ENCODE peak calls at places on chromosomes 1 and 21, in nine cellular contexts. U, D, M, J, Z, S, A, T and K are unnamed samples. For H3K4me1 and H3K9me3, the result is how much of the 10 kb centered on the place peaks cover.

GRCh38 chr1:2946291-2946690 is 75.0 kb upstream of the ACTRT2 start:
- DNase-seq in U (no peak), D (no peak), M (no peak), J (peak), Z (no peak), S (no peak), A (no peak), T (no peak), K (no peak)

GRCh38 chr1:108670131-108670773 is 9.4 kb upstream of the HENMT1 start:
- DNase-seq in U (no peak), D (no peak), M (no peak), J (no peak), Z (no peak), S (no peak), A (no peak), T (no peak), K (no peak)

GRCh38 chr1:184806296-184806721 is 51.7 kb upstream of the EDEM3 start:
- DNase-seq in U (no peak), D (no peak), M (no peak), J (no peak), Z (no peak), S (no peak), A (no peak), T (no peak), K (no peak)

GRCh38 chr1:147627435-147628110 is 42.8 kb downstream of the ACP6 start:
- DNase-seq in U (peak), D (peak), M (peak), J (peak), Z (no peak), S (peak), A (peak), T (peak), K (peak)

GRCh38 chr1:185400057-185400456 is 83.0 kb upstream of the IVNS1ABP start:
- DNase-seq in U (no peak), D (no peak), M (no peak), J (no peak), Z (no peak), S (no peak), A (no peak), T (peak), K (no peak)

GRCh38 chr1:111937147-111937725 is 52.2 kb downstream of the KCND3 start:
- DNase-seq in U (no peak), D (no peak), M (peak), J (no peak), Z (no peak), S (no peak), A (peak), T (no peak), K (no peak)

GRCh38 chr1:95309031-95309459 is 75.0 kb downstream of the RWDD3 start:
- DNase-seq in U (peak), D (peak), M (peak), J (no peak), Z (peak), S (no peak), A (peak), T (peak), K (no peak)

GRCh38 chr1:214966366-214966765 is 116.2 kb upstream of the KCNK2 start:
- DNase-seq in U (no peak), D (no peak), M (no peak), J (peak), Z (no peak), S (peak), A (no peak), T (no peak), K (no peak)

GRCh38 chr1:173149887-173150286 is 57.2 kb downstream of the TNFSF4 start:
- DNase-seq in U (no peak), D (no peak), M (no peak), J (no peak), Z (no peak), S (no peak), A (no peak), T (peak), K (no peak)

GRCh38 chr1:157403203-157403602 is 149.1 kb downstream of the FCRL5 start:
- DNase-seq in U (peak), D (peak), M (no peak), J (no peak), Z (no peak), S (no peak), A (peak), T (peak), K (no peak)

GRCh38 chr1:41840592-41841246 is 78.0 kb downstream of the HIVEP3 start:
- DNase-seq in U (peak), D (no peak), M (no peak), J (no peak), Z (peak), S (peak), A (no peak), T (peak), K (no peak)

GRCh38 chr1:90963651-90964050 is 58.2 kb downstream of the ZNF644 start:
- DNase-seq in U (no peak), D (no peak), M (no peak), J (no peak), Z (no peak), S (no peak), A (no peak), T (no peak), K (no peak)

GRCh38 chr1:20530901-20531300 is 21.5 kb upstream of the FAM43B start:
- DNase-seq in U (no peak), D (no peak), M (no peak), J (no peak), Z (peak), S (no peak), A (no peak), T (peak), K (no peak)

GRCh38 chr1:162973381-162973795 is 95.8 kb upstream of the RGS4 start:
- DNase-seq in U (no peak), D (no peak), M (no peak), J (no peak), Z (no peak), S (no peak), A (no peak), T (peak), K (no peak)

GRCh38 chr1:116345830-116346229 is 27.2 kb upstream of the ATP1A1 start:
- DNase-seq in U (no peak), D (no peak), M (no peak), J (no peak), Z (no peak), S (peak), A (no peak), T (no peak), K (peak)

GRCh38 chr1:101567582-101568189 is 330.9 kb downstream of the S1PR1 start:
- DNase-seq in U (peak), D (peak), M (peak), J (no peak), Z (no peak), S (peak), A (peak), T (peak), K (peak)

GRCh38 chr1:245997471-245998258 is 509.4 kb downstream of the SMYD3 start:
- DNase-seq in U (no peak), D (no peak), M (peak), J (no peak), Z (no peak), S (peak), A (no peak), T (peak), K (no peak)

GRCh38 chr1:232891116-232891515 is 59.3 kb upstream of the NTPCR start:
- DNase-seq in U (no peak), D (no peak), M (no peak), J (no peak), Z (no peak), S (no peak), A (no peak), T (peak), K (no peak)

GRCh38 chr21:44985441-44986401 is 45.9 kb downstream of the SLX9 start:
- DNase-seq in U (no peak), D (no peak), M (peak), J (peak), Z (no peak), S (no peak), A (peak), T (no peak), K (no peak)

GRCh38 chr1:35452086-35452485 is 105.1 kb downstream of the KIAA0319L start:
- DNase-seq in U (no peak), D (no peak), M (no peak), J (peak), Z (peak), S (peak), A (no peak), T (no peak), K (no peak)

GRCh38 chr1:38885092-38885491 is 3.7 kb upstream of the GJA9 start:
- DNase-seq in U (no peak), D (no peak), M (no peak), J (no peak), Z (no peak), S (no peak), A (no peak), T (no peak), K (no peak)

GRCh38 chr1:154966111-154966510 is 4.4 kb downstream of the SHC1 start:
- DNase-seq in U (no peak), D (no peak), M (no peak), J (no peak), Z (no peak), S (no peak), A (no peak), T (no peak), K (no peak)

GRCh38 chr1:17908945-17909344 is 153.8 kb downstream of the ACTL8 start:
- DNase-seq in U (no peak), D (no peak), M (no peak), J (no peak), Z (no peak), S (no peak), A (peak), T (no peak), K (no peak)

GRCh38 chr1:234638832-234639799 is 29.1 kb upstream of the IRF2BP2 start:
- DNase-seq in U (no peak), D (no peak), M (peak), J (no peak), Z (peak), S (no peak), A (no peak), T (peak), K (no peak)

GRCh38 chr21:34582506-34583150 is 32.3 kb downstream of the RCAN1 start:
- DNase-seq in U (no peak), D (no peak), M (no peak), J (no peak), Z (peak), S (no peak), A (peak), T (peak), K (no peak)

GRCh38 chr1:96472471-96472870 is 249.1 kb upstream of the PTBP2 start:
- DNase-seq in U (no peak), D (no peak), M (no peak), J (no peak), Z (no peak), S (no peak), A (no peak), T (peak), K (no peak)

GRCh38 chr1:151537112-151537511 is 3.0 kb upstream of the TUFT1 start:
- DNase-seq in U (no peak), D (no peak), M (no peak), J (no peak), Z (peak), S (no peak), A (no peak), T (peak), K (no peak)

GRCh38 chr1:23475134-23475628 is 8.8 kb downstream of the ASAP3 start:
- DNase-seq in U (no peak), D (no peak), M (no peak), J (no peak), Z (peak), S (peak), A (no peak), T (peak), K (no peak)

GRCh38 chr1:40980453-40981121 is 1.1 kb downstream of the CTPS1 start:
- DNase-seq in U (no peak), D (peak), M (peak), J (no peak), Z (peak), S (no peak), A (peak), T (peak), K (peak)

GRCh38 chr1:19179597-19180271 is 30.3 kb downstream of the UBR4 start:
- DNase-seq in U (peak), D (no peak), M (peak), J (no peak), Z (no peak), S (peak), A (no peak), T (no peak), K (no peak)

GRCh38 chr1:239593527-239593926 is 207.2 kb downstream of the CHRM3 start:
- DNase-seq in U (no peak), D (no peak), M (no peak), J (no peak), Z (no peak), S (no peak), A (no peak), T (no peak), K (no peak)

GRCh38 chr1:218813247-218813646 is 360.4 kb upstream of the LYPLAL1 start:
- DNase-seq in U (no peak), D (no peak), M (no peak), J (no peak), Z (no peak), S (no peak), A (no peak), T (peak), K (no peak)

GRCh38 chr21:38223893-38224540 is 32.8 kb upstream of the KCNJ15 start:
- DNase-seq in U (peak), D (no peak), M (no peak), J (no peak), Z (no peak), S (no peak), A (peak), T (peak), K (no peak)

GRCh38 chr1:113986802-113987201 is 7.5 kb downstream of the OLFML3 start:
- DNase-seq in U (no peak), D (no peak), M (no peak), J (no peak), Z (no peak), S (no peak), A (no peak), T (no peak), K (no peak)

DNA sequence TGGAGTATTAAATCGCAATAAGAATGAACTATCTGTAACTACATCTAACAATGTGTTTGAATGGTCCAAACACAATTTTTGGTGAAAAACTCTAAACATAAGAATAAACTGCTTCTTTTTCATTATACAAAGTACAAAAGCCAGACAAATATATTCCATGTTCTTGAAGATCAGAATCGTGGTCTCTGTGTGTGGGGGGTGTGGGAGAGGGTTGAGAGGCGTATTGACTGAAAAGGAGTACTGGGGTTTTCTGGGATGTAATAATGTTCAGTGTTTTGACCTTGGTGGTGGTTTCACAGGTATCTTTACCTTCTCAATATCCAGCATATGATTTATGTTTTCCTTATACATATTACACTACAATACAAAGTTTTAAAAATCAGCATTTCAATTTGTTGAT is 764 bp upstream of the CFH start:
- DNase-seq in U (no peak), D (no peak), M (no peak), J (no peak), Z (no peak), S (no peak), A (no peak), T (no peak), K (no peak)
- H3K4me3 ChIP-seq in U (no peak), D (no peak), M (no peak), J (peak), Z (no peak), S (no peak), A (no peak), T (no peak), K (no peak)

DNA sequence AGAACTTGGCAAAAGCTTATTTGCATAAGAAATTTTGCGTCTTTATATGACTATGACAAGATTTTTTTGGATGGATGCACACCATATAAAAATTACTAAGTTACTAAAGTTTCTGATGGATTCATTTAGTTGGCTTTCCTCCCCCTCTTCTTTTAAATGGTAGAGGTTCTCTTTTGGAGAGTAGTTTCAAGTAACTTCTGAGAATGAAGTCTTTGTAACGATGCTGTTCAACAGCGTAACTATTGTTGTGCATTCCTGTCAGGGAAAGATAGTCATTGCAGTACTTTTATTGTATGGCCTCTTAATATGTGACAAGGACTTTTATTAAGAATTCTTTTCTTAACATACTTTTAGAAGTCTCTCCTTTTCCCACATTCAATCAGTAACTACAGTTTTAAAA is 16.0 kb downstream of the NFIA start:
- DNase-seq in U (no peak), D (no peak), M (no peak), J (no peak), Z (no peak), S (no peak), A (no peak), T (no peak), K (no peak)
- H3K4me1 ChIP-seq in U (under half), D (under half), M (under half), J (half or more), Z (under half), S (half or more), A (under half), T (under half), K (under half)

GRCh38 chr1:53694718-53695091 is 44.3 kb downstream of the GLIS1 start:
- DNase-seq in U (no peak), D (no peak), M (no peak), J (no peak), Z (no peak), S (no peak), A (no peak), T (no peak), K (no peak)

GRCh38 chr1:53696990-53697389 is 42.0 kb downstream of the GLIS1 start:
- DNase-seq in U (no peak), D (no peak), M (no peak), J (no peak), Z (no peak), S (no peak), A (no peak), T (no peak), K (no peak)

GRCh38 chr1:53697671-53698380 is 41.1 kb downstream of the GLIS1 start:
- DNase-seq in U (no peak), D (no peak), M (no peak), J (no peak), Z (no peak), S (no peak), A (no peak), T (no peak), K (no peak)

GRCh38 chr1:53698381-53698980 is 40.5 kb downstream of the GLIS1 start:
- DNase-seq in U (no peak), D (no peak), M (no peak), J (no peak), Z (no peak), S (no peak), A (no peak), T (no peak), K (no peak)

DNA sequence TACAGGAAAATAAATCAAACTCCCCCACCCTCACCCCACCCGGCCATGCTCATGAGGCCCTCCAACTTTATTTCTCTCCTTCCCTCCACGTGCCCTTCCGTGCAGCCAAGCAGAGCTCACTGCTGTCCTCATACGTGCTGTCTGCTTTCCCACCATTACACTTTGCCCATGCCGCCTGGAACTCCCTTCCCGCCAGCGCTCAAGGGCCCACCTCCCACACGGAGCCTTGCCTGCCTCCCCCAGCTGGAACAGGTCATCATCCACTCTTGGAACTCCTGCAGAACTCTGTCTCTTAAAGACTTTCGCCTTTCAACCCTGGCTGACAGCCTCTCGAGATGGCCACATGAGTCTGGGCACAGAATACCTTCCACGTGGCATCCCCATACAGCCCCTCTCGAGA is 42.4 kb downstream of the GLIS1 start:
- DNase-seq in U (no peak), D (no peak), M (no peak), J (no peak), Z (no peak), S (no peak), A (no peak), T (no peak), K (no peak)
- H3K9me3 ChIP-seq in U (under half), D (under half), M (under half), J (under half), Z (under half), S (under half), A (under half), T (under half), K (under half)

GRCh38 chr1:152622803-152623202 is at the start of gene LCE3A:
- DNase-seq in U (no peak), D (no peak), M (no peak), J (peak), Z (no peak), S (no peak), A (no peak), T (no peak), K (no peak)
- H3K4me3 ChIP-seq in U (no peak), D (no peak), M (no peak), J (no peak), Z (no peak), S (no peak), A (peak), T (no peak), K (no peak)

GRCh38 chr1:180765156-180765555 is 133.3 kb downstream of the XPR1 start:
- DNase-seq in U (no peak), D (no peak), M (no peak), J (no peak), Z (no peak), S (no peak), A (no peak), T (no peak), K (no peak)
- H3K4me1 ChIP-seq in U (under half), D (under half), M (under half), J (under half), Z (under half), S (under half), A (under half), T (under half), K (under half)

DNA sequence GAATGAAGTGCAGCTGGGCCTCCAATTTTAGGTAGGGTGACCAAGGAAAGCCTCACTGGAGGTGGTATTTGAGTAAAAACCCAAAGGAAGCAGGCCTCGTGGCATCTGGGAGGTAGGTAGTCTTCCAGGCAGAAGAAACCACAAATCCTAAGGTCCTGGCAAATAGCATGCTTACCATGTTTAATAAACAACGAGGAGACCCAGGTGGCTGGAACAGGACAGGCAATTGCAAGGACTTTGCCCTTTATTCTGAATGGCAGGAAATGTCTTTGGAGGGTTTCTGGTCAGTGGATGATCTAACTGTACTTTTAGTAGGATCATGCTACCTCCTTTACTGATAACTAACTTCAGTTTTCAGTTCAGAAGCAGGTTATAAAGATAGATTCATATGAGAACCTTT is 52.2 kb downstream of the EPB41 start:
- DNase-seq in U (no peak), D (no peak), M (no peak), J (no peak), Z (no peak), S (no peak), A (no peak), T (no peak), K (no peak)
- H3K9me3 ChIP-seq in U (under half), D (under half), M (under half), J (under half), Z (under half), S (under half), A (under half), T (under half), K (under half)

GRCh38 chr1:159055181-159055621 is 21.4 kb downstream of the AIM2 start:
- DNase-seq in U (no peak), D (no peak), M (no peak), J (no peak), Z (no peak), S (no peak), A (no peak), T (peak), K (no peak)
- H3K4me3 ChIP-seq in U (no peak), D (no peak), M (no peak), J (no peak), Z (no peak), S (no peak), A (no peak), T (no peak), K (no peak)

GRCh38 chr1:47580451-47580980 is 142.7 kb downstream of the FOXD2 start:
- DNase-seq in U (no peak), D (no peak), M (no peak), J (no peak), Z (no peak), S (no peak), A (peak), T (no peak), K (no peak)
- H3K4me1 ChIP-seq in U (under half), D (under half), M (under half), J (under half), Z (under half), S (under half), A (under half), T (under half), K (under half)

GRCh38 chr1:61050541-61051454 is 31.6 kb upstream of the NFIA start:
- DNase-seq in U (no peak), D (no peak), M (peak), J (peak), Z (no peak), S (peak), A (peak), T (no peak), K (peak)
- H3K9me3 ChIP-seq in U (under half), D (under half), M (under half), J (under half), Z (under half), S (under half), A (under half), T (under half), K (under half)